ENCODE peak calls at places on chromosomes 3 and 15, in four cellular contexts. C is germinal center, G is SIG-M5, H is HTR-8/SVneo. N is an unnamed sample.

GRCh38 chr3:71537211-71537611 is 46.3 kb downstream of the FOXP1 start:
- DNase-seq in C (no peak), H (peak), G (no peak), N (peak)

GRCh38 chr3:138946554-138947302 is at the start of the genes FOXL2 and FOXL2NB:
- DNase-seq in H (no peak), C (no peak), G (no peak), N (no peak)

GRCh38 chr3:7322957-7323679 is 462.2 kb downstream of the GRM7 start:
- DNase-seq in H (no peak), G (no peak), C (no peak), N (no peak)

GRCh38 chr15:63044645-63045437 is 2.3 kb downstream of the TPM1 start:
- DNase-seq in H (peak), G (no peak), C (no peak), N (no peak)

GRCh38 chr3:115784739-115785571 is 161.6 kb downstream of the GAP43 start:
- DNase-seq in G (no peak), H (no peak), C (no peak), N (no peak)

GRCh38 chr15:49492834-49493233 is 69.8 kb downstream of the FGF7 start:
- DNase-seq in H (no peak), G (no peak), C (no peak), N (peak)

GRCh38 chr15:23823508-23823907 is 136.4 kb upstream of the NDN start:
- DNase-seq in G (no peak), H (no peak), C (no peak), N (no peak)

GRCh38 chr3:149395107-149396089 is 17.9 kb upstream of the TM4SF1 start:
- DNase-seq in C (no peak), G (no peak), H (no peak), N (no peak)

GRCh38 chr15:67998599-67999122 is 55.5 kb upstream of the PIAS1 start:
- DNase-seq in C (no peak), H (peak), G (no peak), N (peak)

GRCh38 chr3:13149331-13150203 is 76.3 kb upstream of the IQSEC1 start:
- DNase-seq in H (no peak), C (no peak), G (no peak), N (no peak)